ENCODE peak calls at places on chromosomes 2 and 18, in eight cellular contexts. S is anterior cingulate cortex, T is T-helper 2 cell, W is NCI-H1048, G is AG09319, P is OCI-LY7, V is NCI-H187, K is NCI-H510A treated with DMSO at 0.1 percent for 48 hours. D is an unnamed sample.

GRCh38 chr2:142914507-142915313 is 37.2 kb downstream of the KYNU start:
- DNase-seq in S (no peak), T (no peak), W (peak), G (no peak), P (no peak), V (no peak), K (no peak), D (no peak)

GRCh38 chr2:226439337-226439736 is 360.3 kb downstream of the IRS1 start:
- DNase-seq in S (no peak), T (no peak), W (no peak), G (no peak), P (peak), V (no peak), K (no peak), D (no peak)

GRCh38 chr2:190927257-190927656 is 46.6 kb downstream of the GLS start:
- DNase-seq in S (no peak), T (no peak), W (no peak), G (no peak), P (no peak), V (no peak), K (no peak), D (peak)

GRCh38 chr2:71353247-71353646 is 21.7 kb downstream of the ZNF638 start:
- DNase-seq in S (no peak), T (no peak), W (no peak), G (no peak), P (no peak), V (no peak), K (no peak), D (no peak)

GRCh38 chr2:73920577-73921545 is 5.8 kb upstream of the DGUOK start:
- DNase-seq in S (no peak), T (no peak), W (no peak), G (no peak), P (peak), V (no peak), K (peak), D (peak)

GRCh38 chr2:172330060-172330671 is 97.2 kb upstream of the ITGA6 start:
- DNase-seq in S (no peak), T (no peak), W (no peak), G (no peak), P (no peak), V (no peak), K (peak), D (no peak)

GRCh38 chr2:118224888-118225264 is 136.6 kb downstream of the INSIG2 start:
- DNase-seq in S (no peak), T (no peak), W (no peak), G (no peak), P (no peak), V (no peak), K (no peak), D (no peak)

GRCh38 chr2:189347540-189347939 is 93.7 kb upstream of the WDR75 start:
- DNase-seq in S (no peak), T (no peak), W (no peak), G (peak), P (no peak), V (no peak), K (peak), D (no peak)

GRCh38 chr2:240792658-240793312 is 27.2 kb downstream of the KIF1A start:
- DNase-seq in S (no peak), T (no peak), W (no peak), G (no peak), P (no peak), V (no peak), K (no peak), D (no peak)

GRCh38 chr2:118052474-118052873 is 35.8 kb upstream of the INSIG2 start:
- DNase-seq in S (no peak), T (no peak), W (no peak), G (no peak), P (no peak), V (no peak), K (no peak), D (no peak)

GRCh38 chr2:153455856-153456255 is 22.7 kb downstream of the RPRM start:
- DNase-seq in S (no peak), T (no peak), W (no peak), G (no peak), P (no peak), V (no peak), K (no peak), D (no peak)

GRCh38 chr2:69366-70344 is 23.4 kb upstream of the FAM110C start:
- DNase-seq in S (no peak), T (no peak), W (no peak), G (no peak), P (no peak), V (peak), K (no peak), D (no peak)

GRCh38 chr18:36012891-36013290 is 40.4 kb downstream of the RMP24 start:
- DNase-seq in S (no peak), T (no peak), W (no peak), G (no peak), P (no peak), V (no peak), K (no peak), D (no peak)

GRCh38 chr2:214135966-214136365 is 274.9 kb upstream of the VWC2L start:
- DNase-seq in S (no peak), T (no peak), W (no peak), G (no peak), P (no peak), V (no peak), K (no peak), D (no peak)

GRCh38 chr2:154706660-154707059 is 8.2 kb downstream of the KCNJ3 start:
- DNase-seq in S (no peak), T (no peak), W (no peak), G (no peak), P (no peak), V (no peak), K (no peak), D (no peak)

GRCh38 chr2:10007921-10008808 is 35.2 kb upstream of the KLF11 start:
- DNase-seq in S (no peak), T (no peak), W (no peak), G (no peak), P (no peak), V (no peak), K (no peak), D (no peak)

GRCh38 chr18:79071037-79071960 is 2.1 kb downstream of the ATP9B start:
- DNase-seq in S (no peak), T (no peak), W (no peak), G (no peak), P (peak), V (no peak), K (no peak), D (no peak)

GRCh38 chr18:23593720-23594119 is 7.4 kb upstream of the NPC1 start:
- DNase-seq in S (no peak), T (no peak), W (no peak), G (peak), P (no peak), V (no peak), K (no peak), D (no peak)

GRCh38 chr2:158214431-158214830 is 112.8 kb downstream of the UPP2 start:
- DNase-seq in S (no peak), T (no peak), W (no peak), G (no peak), P (no peak), V (no peak), K (peak), D (no peak)

GRCh38 chr2:26557244-26557925 is 79.5 kb upstream of the OTOF start:
- DNase-seq in S (no peak), T (no peak), W (no peak), G (no peak), P (no peak), V (no peak), K (no peak), D (no peak)

GRCh38 chr18:46736136-46736535 is 20.7 kb downstream of the ST8SIA5 start:
- DNase-seq in S (no peak), T (no peak), W (no peak), G (no peak), P (no peak), V (no peak), K (no peak), D (no peak)

GRCh38 chr2:98294711-98295110 is 51.5 kb upstream of the CNGA3 start:
- DNase-seq in S (no peak), T (no peak), W (no peak), G (no peak), P (no peak), V (no peak), K (no peak), D (no peak)

GRCh38 chr2:69380072-69380917 is 6.7 kb downstream of the GFPT1 start:
- DNase-seq in S (no peak), T (no peak), W (no peak), G (no peak), P (no peak), V (no peak), K (no peak), D (no peak)

GRCh38 chr2:19881221-19881620 is 20.6 kb downstream of the TTC32 start:
- DNase-seq in S (no peak), T (no peak), W (no peak), G (no peak), P (no peak), V (no peak), K (no peak), D (no peak)